ENCODE peak calls at places on chromosomes 16 and 17, in five cellular contexts. C is T-helper 17 cell, N is mesothelial cell of epicardium, Q is A673, K is LHCN-M2. T is an unnamed sample.
A peak's percentile ranks its signal among the peaks of the same experiment; 100 is the strongest.

GRCh38 chr17:8153550-8153956 is 1.3 kb upstream of the PER1 start:
- DNase-seq in Q (peak; percentile 89), N (no peak), C (no peak), K (peak; percentile 97), T (peak; percentile 73)

GRCh38 chr17:3911271-3912053 is 4.8 kb downstream of the P2RX1 start:
- DNase-seq in C (no peak), K (no peak), Q (no peak), N (no peak), T (peak; percentile 89)

GRCh38 chr16:61862756-61863155 is 173.5 kb downstream of the CDH8 start:
- DNase-seq in K (peak; percentile 5), N (no peak), Q (no peak), C (no peak), T (no peak)

GRCh38 chr17:31048780-31049179 is 46.0 kb upstream of the NF1 start:
- DNase-seq in Q (no peak), C (no peak), N (no peak), K (no peak), T (no peak)

GRCh38 chr17:83154311-83155127 is 75.1 kb downstream of the METRNL start:
- DNase-seq in K (no peak), C (no peak), N (no peak), Q (no peak), T (peak; percentile 70)

GRCh38 chr17:75808905-75809621 is 24.5 kb downstream of the UNK start:
- DNase-seq in K (peak; percentile 95), N (no peak), Q (peak; percentile 44), C (no peak), T (peak; percentile 80)

GRCh38 chr17:83128306-83129240 is 49.2 kb downstream of the METRNL start:
- DNase-seq in C (peak; percentile 6), Q (no peak), N (no peak), K (no peak), T (no peak)

GRCh38 chr17:40371261-40371929 is 6.9 kb upstream of the GJD3 start:
- DNase-seq in K (no peak), C (no peak), N (no peak), Q (no peak), T (no peak)

GRCh38 chr17:58691701-58692238 is at the start of gene TEX14:
- DNase-seq in K (no peak), Q (no peak), N (no peak), C (no peak), T (peak; percentile 80)

GRCh38 chr16:56389554-56389953 is 35.8 kb downstream of the AMFR start:
- DNase-seq in N (no peak), K (peak; percentile 85), C (no peak), Q (no peak), T (no peak)

GRCh38 chr17:11331790-11332526 is 90.9 kb downstream of the SHISA6 start:
- DNase-seq in K (no peak), C (no peak), Q (peak; percentile 38), N (no peak), T (no peak)

GRCh38 chr16:87490091-87490798 is 2.6 kb downstream of the ZCCHC14 start:
- DNase-seq in C (no peak), N (no peak), K (no peak), Q (no peak), T (no peak)

GRCh38 chr17:1593630-1593931 is 31.0 kb upstream of the PITPNA start:
- DNase-seq in Q (no peak), C (no peak), K (no peak), N (no peak), T (no peak)

GRCh38 chr17:59332890-59333377 is 1.5 kb downstream of the YPEL2 start:
- DNase-seq in N (no peak), K (peak; percentile 41), Q (no peak), C (no peak), T (no peak)

GRCh38 chr17:29168079-29168758 is 12.0 kb downstream of the MYO18A start:
- DNase-seq in K (peak; percentile 83), Q (no peak), C (no peak), N (no peak), T (peak; percentile 91)

GRCh38 chr17:82110298-82110697 is 12.3 kb upstream of the FASN start:
- DNase-seq in Q (no peak), N (no peak), C (no peak), K (no peak), T (no peak)

GRCh38 chr16:80197790-80198201 is 343.0 kb upstream of the DYNLRB2 start:
- DNase-seq in C (no peak), N (no peak), Q (no peak), K (peak; percentile 91), T (peak; percentile 0)

GRCh38 chr17:77628035-77628434 is 330.5 kb upstream of the TNRC6C start:
- DNase-seq in C (no peak), N (no peak), K (no peak), Q (no peak), T (no peak)

GRCh38 chr16:84423416-84423837 is 55.1 kb downstream of the ATP2C2 start:
- DNase-seq in C (no peak), K (peak; percentile 51), N (no peak), Q (peak; percentile 47), T (peak; percentile 13)

GRCh38 chr17:58279736-58280479 is 827 bp downstream of the MPO start:
- DNase-seq in N (no peak), C (no peak), Q (no peak), K (no peak), T (no peak)